ENCODE peak calls at places on chromosomes 7 and 10, in five cellular contexts. One of them, this sample, is unnamed.

GRCh38 chr7:144835668-144836544 is at the start of gene TPK1:
- DNase-seq in AG04450: peak
- DNase-seq in ELR: peak
- DNase-seq in colonic mucosa: peak
- DNase-seq in CD4-positive, CD25-positive, alpha-beta regulatory T cell: peak
- DNase-seq in this sample: peak

GRCh38 chr10:71241899-71242620 is 29.7 kb downstream of the UNC5B start:
- DNase-seq in AG04450: no peak
- DNase-seq in ELR: no peak
- DNase-seq in colonic mucosa: no peak
- DNase-seq in CD4-positive, CD25-positive, alpha-beta regulatory T cell: no peak
- DNase-seq in this sample: no peak

GRCh38 chr7:55074008-55074499 is 55.2 kb downstream of the EGFR start:
- DNase-seq in AG04450: no peak
- DNase-seq in ELR: peak
- DNase-seq in colonic mucosa: peak
- DNase-seq in CD4-positive, CD25-positive, alpha-beta regulatory T cell: peak
- DNase-seq in this sample: peak

GRCh38 chr7:23397241-23397640 is 73.0 kb downstream of the IGF2BP3 start:
- DNase-seq in AG04450: no peak
- DNase-seq in ELR: no peak
- DNase-seq in colonic mucosa: no peak
- DNase-seq in CD4-positive, CD25-positive, alpha-beta regulatory T cell: no peak
- DNase-seq in this sample: no peak

GRCh38 chr7:37363536-37364172 is 85.0 kb downstream of the ELMO1 start:
- DNase-seq in AG04450: no peak
- DNase-seq in ELR: no peak
- DNase-seq in colonic mucosa: no peak
- DNase-seq in CD4-positive, CD25-positive, alpha-beta regulatory T cell: no peak
- DNase-seq in this sample: no peak

GRCh38 chr7:6231184-6231583 is 41.2 kb downstream of the CYTH3 start:
- DNase-seq in AG04450: no peak
- DNase-seq in ELR: no peak
- DNase-seq in colonic mucosa: no peak
- DNase-seq in CD4-positive, CD25-positive, alpha-beta regulatory T cell: no peak
- DNase-seq in this sample: no peak

GRCh38 chr7:154440656-154441055 is 388.5 kb downstream of the DPP6 start:
- DNase-seq in AG04450: no peak
- DNase-seq in ELR: no peak
- DNase-seq in colonic mucosa: no peak
- DNase-seq in CD4-positive, CD25-positive, alpha-beta regulatory T cell: no peak
- DNase-seq in this sample: no peak

GRCh38 chr7:158606671-158607424 is 19.2 kb upstream of the PTPRN2 start:
- DNase-seq in AG04450: no peak
- DNase-seq in ELR: no peak
- DNase-seq in colonic mucosa: no peak
- DNase-seq in CD4-positive, CD25-positive, alpha-beta regulatory T cell: no peak
- DNase-seq in this sample: no peak

GRCh38 chr10:50295367-50295766 is 44.1 kb upstream of the ASAH2 start:
- DNase-seq in AG04450: no peak
- DNase-seq in ELR: no peak
- DNase-seq in colonic mucosa: no peak
- DNase-seq in CD4-positive, CD25-positive, alpha-beta regulatory T cell: no peak
- DNase-seq in this sample: no peak

GRCh38 chr7:131745645-131746248 is 189.3 kb upstream of the PODXL start:
- DNase-seq in AG04450: no peak
- DNase-seq in ELR: peak
- DNase-seq in colonic mucosa: no peak
- DNase-seq in CD4-positive, CD25-positive, alpha-beta regulatory T cell: no peak
- DNase-seq in this sample: peak

GRCh38 chr7:116145245-116145852 is 65.0 kb upstream of the TES start:
- DNase-seq in AG04450: no peak
- DNase-seq in ELR: peak
- DNase-seq in colonic mucosa: no peak
- DNase-seq in CD4-positive, CD25-positive, alpha-beta regulatory T cell: no peak
- DNase-seq in this sample: no peak

GRCh38 chr7:16905300-16906044 is 23.7 kb upstream of the AGR3 start:
- DNase-seq in AG04450: peak
- DNase-seq in ELR: peak
- DNase-seq in colonic mucosa: no peak
- DNase-seq in CD4-positive, CD25-positive, alpha-beta regulatory T cell: no peak
- DNase-seq in this sample: peak

GRCh38 chr7:18212788-18213187 is 185.1 kb upstream of the PRPS1L1 start:
- DNase-seq in AG04450: peak
- DNase-seq in ELR: no peak
- DNase-seq in colonic mucosa: no peak
- DNase-seq in CD4-positive, CD25-positive, alpha-beta regulatory T cell: no peak
- DNase-seq in this sample: no peak

GRCh38 chr7:37247881-37248280 is 200.8 kb downstream of the ELMO1 start:
- DNase-seq in AG04450: no peak
- DNase-seq in ELR: peak
- DNase-seq in colonic mucosa: no peak
- DNase-seq in CD4-positive, CD25-positive, alpha-beta regulatory T cell: no peak
- DNase-seq in this sample: peak

GRCh38 chr10:88219753-88220152 is 356.3 kb downstream of the PTEN start:
- DNase-seq in AG04450: no peak
- DNase-seq in ELR: no peak
- DNase-seq in colonic mucosa: no peak
- DNase-seq in CD4-positive, CD25-positive, alpha-beta regulatory T cell: no peak
- DNase-seq in this sample: no peak

GRCh38 chr10:76209135-76209534 is 777.7 kb downstream of the LRMDA start:
- DNase-seq in AG04450: peak
- DNase-seq in ELR: peak
- DNase-seq in colonic mucosa: no peak
- DNase-seq in CD4-positive, CD25-positive, alpha-beta regulatory T cell: no peak
- DNase-seq in this sample: no peak

GRCh38 chr7:102189756-102190155 is 96.9 kb upstream of the SH2B2 start:
- DNase-seq in AG04450: no peak
- DNase-seq in ELR: no peak
- DNase-seq in colonic mucosa: no peak
- DNase-seq in CD4-positive, CD25-positive, alpha-beta regulatory T cell: no peak
- DNase-seq in this sample: no peak

GRCh38 chr10:35165811-35166210 is 39.2 kb downstream of the CREM start:
- DNase-seq in AG04450: no peak
- DNase-seq in ELR: no peak
- DNase-seq in colonic mucosa: no peak
- DNase-seq in CD4-positive, CD25-positive, alpha-beta regulatory T cell: no peak
- DNase-seq in this sample: no peak

GRCh38 chr10:99529483-99530107 is 3.1 kb upstream of the NKX2-3 start:
- DNase-seq in AG04450: no peak
- DNase-seq in ELR: no peak
- DNase-seq in colonic mucosa: peak
- DNase-seq in CD4-positive, CD25-positive, alpha-beta regulatory T cell: no peak
- DNase-seq in this sample: no peak

GRCh38 chr10:98332623-98333269 is 64.8 kb upstream of the LOXL4 start:
- DNase-seq in AG04450: no peak
- DNase-seq in ELR: peak
- DNase-seq in colonic mucosa: no peak
- DNase-seq in CD4-positive, CD25-positive, alpha-beta regulatory T cell: no peak
- DNase-seq in this sample: no peak

GRCh38 chr7:69812756-69813155 is 214.5 kb downstream of the AUTS2 start:
- DNase-seq in AG04450: no peak
- DNase-seq in ELR: no peak
- DNase-seq in colonic mucosa: no peak
- DNase-seq in CD4-positive, CD25-positive, alpha-beta regulatory T cell: no peak
- DNase-seq in this sample: no peak

GRCh38 chr7:149620961-149621360 is 123.4 kb upstream of the ZNF746 start:
- DNase-seq in AG04450: no peak
- DNase-seq in ELR: no peak
- DNase-seq in colonic mucosa: no peak
- DNase-seq in CD4-positive, CD25-positive, alpha-beta regulatory T cell: peak
- DNase-seq in this sample: no peak

GRCh38 chr10:16520900-16521299 is 779 bp downstream of the C1QL3 start:
- DNase-seq in AG04450: no peak
- DNase-seq in ELR: peak
- DNase-seq in colonic mucosa: no peak
- DNase-seq in CD4-positive, CD25-positive, alpha-beta regulatory T cell: peak
- DNase-seq in this sample: peak

GRCh38 chr7:128908750-128909385 is 1.6 kb downstream of the KCP start:
- DNase-seq in AG04450: no peak
- DNase-seq in ELR: no peak
- DNase-seq in colonic mucosa: no peak
- DNase-seq in CD4-positive, CD25-positive, alpha-beta regulatory T cell: no peak
- DNase-seq in this sample: no peak

GRCh38 chr7:75613351-75613750 is 121.2 kb downstream of the SPDYE5 start:
- DNase-seq in AG04450: no peak
- DNase-seq in ELR: no peak
- DNase-seq in colonic mucosa: no peak
- DNase-seq in CD4-positive, CD25-positive, alpha-beta regulatory T cell: no peak
- DNase-seq in this sample: no peak

GRCh38 chr10:17671307-17671706 is 27.4 kb downstream of the STAM start:
- DNase-seq in AG04450: no peak
- DNase-seq in ELR: no peak
- DNase-seq in colonic mucosa: no peak
- DNase-seq in CD4-positive, CD25-positive, alpha-beta regulatory T cell: no peak
- DNase-seq in this sample: no peak

GRCh38 chr10:71769279-71769823 is 4.0 kb downstream of the VSIR start:
- DNase-seq in AG04450: no peak
- DNase-seq in ELR: peak
- DNase-seq in colonic mucosa: no peak
- DNase-seq in CD4-positive, CD25-positive, alpha-beta regulatory T cell: no peak
- DNase-seq in this sample: no peak

GRCh38 chr7:35645691-35646090 is 49.2 kb downstream of the HERPUD2 start:
- DNase-seq in AG04450: no peak
- DNase-seq in ELR: no peak
- DNase-seq in colonic mucosa: no peak
- DNase-seq in CD4-positive, CD25-positive, alpha-beta regulatory T cell: no peak
- DNase-seq in this sample: no peak

GRCh38 chr7:25194036-25194435 is 34.2 kb downstream of the NPVF start:
- DNase-seq in AG04450: no peak
- DNase-seq in ELR: no peak
- DNase-seq in colonic mucosa: no peak
- DNase-seq in CD4-positive, CD25-positive, alpha-beta regulatory T cell: no peak
- DNase-seq in this sample: no peak

GRCh38 chr10:24209946-24210491 is 1.1 kb downstream of the KIAA1217 start:
- DNase-seq in AG04450: no peak
- DNase-seq in ELR: peak
- DNase-seq in colonic mucosa: peak
- DNase-seq in CD4-positive, CD25-positive, alpha-beta regulatory T cell: no peak
- DNase-seq in this sample: peak

GRCh38 chr7:99997545-99998137 is 17.8 kb upstream of the ZKSCAN1 start:
- DNase-seq in AG04450: no peak
- DNase-seq in ELR: no peak
- DNase-seq in colonic mucosa: peak
- DNase-seq in CD4-positive, CD25-positive, alpha-beta regulatory T cell: peak
- DNase-seq in this sample: peak

This sample was measured in kidney tubule cell.